ENCODE peak calls at places on chromosomes 11 and 22, in four cellular contexts. F is AG10803, P is astrocyte of the spinal cord, S is GM10248. G is an unnamed sample.

GRCh38 chr11:79050784-79051183 is 390.0 kb downstream of the TENM4 start:
- DNase-seq in P (no peak), S (no peak), F (no peak), G (no peak)

GRCh38 chr11:111307472-111308108 is 9.2 kb downstream of the POU2AF3 start:
- DNase-seq in F (no peak), P (no peak), S (no peak), G (no peak)

GRCh38 chr11:33445761-33446161 is 188.6 kb downstream of the HIPK3 start:
- DNase-seq in F (peak; percentile 85), P (peak; percentile 48), S (no peak), G (no peak)

GRCh38 chr11:9251306-9251705 is 13.8 kb downstream of the DENND5A start:
- DNase-seq in S (no peak), F (no peak), P (no peak), G (no peak)

GRCh38 chr22:38618258-38618657 is 37.9 kb downstream of the FAM227A start:
- DNase-seq in F (no peak), P (no peak), S (no peak), G (no peak)

GRCh38 chr11:124928942-124929663 is 6.7 kb downstream of the HEPACAM start:
- DNase-seq in S (no peak), P (no peak), F (no peak), G (no peak)

GRCh38 chr22:37281646-37282384 is 493 bp upstream of the CYTH4 start:
- DNase-seq in S (no peak), F (no peak), P (no peak), G (no peak)

GRCh38 chr22:50303515-50303847 is 4.0 kb downstream of the PLXNB2 start:
- DNase-seq in S (no peak), P (no peak), F (no peak), G (no peak)

GRCh38 chr11:112580864-112581263 is 320.2 kb upstream of the PLET1 start:
- DNase-seq in F (no peak), P (no peak), S (no peak), G (no peak)

GRCh38 chr22:38016182-38017078 is 32.1 kb upstream of the SOX10 start:
- DNase-seq in S (no peak), P (no peak), F (peak; percentile 43), G (no peak)

GRCh38 chr11:113203332-113203731 is 111.1 kb upstream of the TTC12 start:
- DNase-seq in S (no peak), F (no peak), P (no peak), G (no peak)

GRCh38 chr22:50089231-50090140 is at the start of gene MOV10L1:
- DNase-seq in S (no peak), P (peak; percentile 27), F (peak; percentile 29), G (no peak)

GRCh38 chr22:35601743-35602633 is 15.1 kb downstream of the MB start:
- DNase-seq in F (peak; percentile 78), P (peak; percentile 27), S (no peak), G (no peak)

GRCh38 chr11:36376888-36377758 is 81.0 kb downstream of the PRR5L start:
- DNase-seq in F (peak; percentile 45), P (peak; percentile 66), S (peak; percentile 48), G (peak; percentile 75)

GRCh38 chr22:30253205-30253852 is 6.8 kb upstream of the LIF start:
- DNase-seq in S (no peak), P (peak; percentile 66), F (no peak), G (no peak)

GRCh38 chr22:46632646-46633249 is 12.6 kb downstream of the GRAMD4 start:
- DNase-seq in F (no peak), S (no peak), P (no peak), G (no peak)

GRCh38 chr11:46729110-46730027 is 10.4 kb downstream of the F2 start:
- DNase-seq in P (no peak), S (no peak), F (no peak), G (no peak)

GRCh38 chr11:2771758-2772466 is 72.1 kb upstream of the KCNQ1OT1 start:
- DNase-seq in F (no peak), S (no peak), P (no peak), G (peak; percentile 70)

GRCh38 chr11:64925536-64926449 is 1.3 kb downstream of the PPP2R5B start:
- DNase-seq in F (no peak), P (no peak), S (no peak), G (no peak)

GRCh38 chr22:50271519-50271970 is 1.4 kb upstream of the MAPK11 start:
- DNase-seq in S (peak; percentile 86), P (peak; percentile 64), F (peak; percentile 54), G (no peak)

GRCh38 chr11:64323373-64323772 is 5.5 kb downstream of the PRDX5 start:
- DNase-seq in S (no peak), F (no peak), P (no peak), G (no peak)

GRCh38 chr11:114084414-114084813 is 24.9 kb downstream of the ZBTB16 start:
- DNase-seq in S (no peak), F (no peak), P (no peak), G (no peak)

GRCh38 chr11:130198964-130199363 is 39.4 kb downstream of the ST14 start:
- DNase-seq in S (no peak), P (no peak), F (no peak), G (no peak)

GRCh38 chr11:113178671-113179070 is 135.7 kb upstream of the TTC12 start:
- DNase-seq in F (no peak), S (no peak), P (no peak), G (no peak)

GRCh38 chr22:24200616-24201212 is 19.4 kb downstream of the SUSD2 start:
- DNase-seq in P (peak; percentile 79), F (peak; percentile 80), S (no peak), G (no peak)

GRCh38 chr11:122711831-122712378 is 56.4 kb downstream of the UBASH3B start:
- DNase-seq in P (peak; percentile 75), F (peak; percentile 66), S (no peak), G (no peak)

GRCh38 chr11:61783717-61784505 is 8.5 kb downstream of the TMEM258 start:
- DNase-seq in P (peak; percentile 84), F (peak; percentile 31), S (no peak), G (no peak)

GRCh38 chr11:61785837-61786402 is 6.5 kb downstream of the TMEM258 start:
- DNase-seq in P (no peak), F (no peak), S (no peak), G (no peak)

GRCh38 chr11:61791737-61792309 is 576 bp downstream of the TMEM258 start:
- DNase-seq in F (peak; percentile 85), P (peak; percentile 93), S (no peak), G (no peak)

GRCh38 chr11:61784506-61784805 is 7.9 kb downstream of the TMEM258 start:
- DNase-seq in F (no peak), S (no peak), P (no peak), G (no peak)

DNA sequence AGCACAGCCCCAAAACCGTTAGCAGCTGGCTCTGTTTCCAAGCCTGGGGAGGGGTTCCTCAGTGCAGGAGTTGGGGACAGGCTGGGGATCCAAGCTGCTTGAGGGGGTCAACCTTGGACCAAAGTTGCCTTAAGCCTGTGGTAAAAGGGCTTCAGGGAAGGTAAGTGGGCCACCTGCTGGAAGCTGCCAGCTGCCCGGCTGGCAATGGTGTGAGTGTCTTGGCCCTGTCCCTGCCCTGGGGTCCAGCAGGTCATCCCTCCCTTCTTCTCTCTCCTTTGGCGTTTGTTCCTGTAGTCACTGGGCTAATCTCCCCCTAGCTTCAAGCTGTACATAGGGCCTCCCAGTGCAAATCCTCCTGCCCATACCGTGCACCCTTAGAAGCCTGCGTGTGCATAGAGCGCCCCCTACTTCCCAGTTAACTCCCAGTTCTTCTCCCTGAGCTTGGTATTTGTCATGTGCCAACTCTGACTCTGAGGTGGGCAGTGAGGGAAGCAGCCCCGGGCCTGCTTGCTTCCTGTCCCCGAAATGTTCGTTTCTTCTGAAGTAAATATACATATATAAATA is 4.4 kb downstream of the TMEM258 start:
- DNase-seq in S (no peak), F (peak; percentile 30), P (peak; percentile 65), G (no peak)
- TF ChIP-seq CTCF in S (peak; percentile 29), F (peak; percentile 36), P (peak; percentile 70), G (peak; percentile 66)

DNA sequence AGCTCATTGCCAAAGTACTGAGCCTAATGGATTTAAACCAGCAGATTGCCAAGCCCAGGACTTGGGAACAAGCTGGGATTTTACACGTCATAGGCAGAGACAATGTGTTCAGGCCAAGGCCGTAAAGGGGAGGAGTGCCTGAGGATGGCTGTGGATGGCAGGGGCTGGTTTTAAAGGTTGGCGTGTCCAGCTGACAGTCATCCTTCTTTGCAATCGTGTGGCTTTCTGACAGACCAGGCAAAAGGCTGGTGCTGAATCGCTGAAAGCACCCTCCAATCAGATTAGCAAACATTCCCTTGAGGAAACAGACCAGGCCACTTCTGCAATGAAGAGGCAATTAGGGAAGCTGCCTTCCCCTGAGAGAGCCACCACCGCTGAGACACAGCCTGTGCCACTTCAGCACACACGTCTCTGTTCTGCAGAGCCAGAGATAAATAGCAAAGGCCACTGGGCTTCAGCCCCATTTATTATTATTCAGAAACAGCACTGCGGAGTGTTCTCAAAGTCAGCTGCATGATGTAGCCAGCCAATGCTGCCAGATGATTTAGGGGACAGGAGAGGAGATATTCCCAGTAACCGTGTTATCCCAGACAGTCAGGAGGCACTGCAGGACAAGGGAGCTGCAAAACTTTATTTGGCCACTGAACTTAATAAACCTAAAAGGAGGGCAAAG is 54.2 kb upstream of the CSNK2A3 start:
- DNase-seq in F (no peak), S (no peak), P (no peak), G (no peak)
- TF ChIP-seq CTCF in F (no peak), S (no peak), P (no peak), G (no peak)

GRCh38 chr22:43832393-43833265 is 20.5 kb upstream of the EFCAB6 start:
- DNase-seq in P (no peak), S (no peak), F (no peak), G (no peak)
- TF ChIP-seq CTCF in P (no peak), S (no peak), F (no peak), G (no peak)

DNA sequence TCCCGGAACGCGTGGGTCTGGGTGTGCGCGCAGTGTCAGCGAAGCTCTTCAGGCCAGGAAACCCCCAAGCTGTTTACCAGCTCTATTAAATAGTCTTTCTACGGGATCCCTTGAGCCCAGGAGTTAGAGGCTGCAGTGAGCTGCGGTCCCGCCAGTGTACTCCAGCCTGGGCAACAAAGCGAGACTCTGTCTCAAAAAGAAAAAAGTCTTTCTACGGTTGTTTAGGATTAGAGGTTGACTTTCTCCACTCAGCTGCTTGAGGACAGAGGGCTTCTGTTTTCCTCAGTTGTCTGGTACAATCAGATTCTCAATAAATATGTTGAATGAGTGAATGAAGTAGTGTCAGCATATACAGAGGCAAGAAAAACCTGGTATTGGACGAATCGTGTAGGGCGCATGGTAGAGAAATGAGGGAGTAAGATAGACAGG is 616 bp downstream of the SART1 start:
- DNase-seq in F (no peak), P (no peak), S (no peak), G (no peak)
- TF ChIP-seq CTCF in F (no peak), P (no peak), S (no peak), G (no peak)

DNA sequence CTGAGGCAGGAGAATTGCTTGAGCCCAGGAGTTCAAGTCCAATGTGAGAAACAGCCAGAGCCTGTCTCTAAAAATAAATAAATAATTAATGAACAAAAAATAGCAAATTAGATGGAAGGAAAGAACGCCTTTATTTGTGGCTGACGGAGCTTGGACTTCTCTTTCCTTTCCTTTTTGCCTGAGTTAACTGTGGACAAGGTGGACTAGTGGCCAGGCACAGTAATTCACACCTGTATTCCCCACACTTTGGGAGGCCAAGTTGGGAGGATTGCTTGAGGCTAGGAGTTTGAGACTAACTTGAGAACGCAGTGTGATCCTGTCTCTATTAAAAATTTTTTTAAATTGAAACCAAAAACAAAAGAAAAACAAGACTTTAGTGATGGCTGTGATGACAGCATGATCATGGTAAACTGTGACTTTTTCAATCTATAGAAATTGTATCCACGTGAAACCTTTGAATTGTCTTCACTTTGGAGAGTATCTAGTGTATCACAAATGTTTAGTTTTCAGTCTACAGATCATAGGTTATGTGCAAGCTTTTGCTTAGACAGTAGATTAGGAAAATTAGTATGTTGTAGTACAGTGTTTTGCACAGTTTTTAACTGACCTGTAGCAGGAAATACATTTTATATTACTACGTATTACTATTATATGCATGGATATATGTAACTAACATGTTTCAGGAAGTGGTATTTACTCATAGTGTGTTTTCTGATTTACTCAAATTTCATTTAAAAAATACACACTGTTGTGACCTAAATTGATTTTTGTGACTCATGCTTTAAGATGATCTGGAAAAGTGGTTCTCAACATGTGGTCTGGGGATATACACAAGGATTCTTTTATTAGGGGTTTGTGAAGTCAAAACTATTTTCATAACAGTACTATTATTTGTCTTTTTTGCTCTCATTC is 42.1 kb downstream of the KDM2A start:
- DNase-seq in F (peak; percentile 13), P (peak; percentile 55), S (no peak), G (no peak)
- TF ChIP-seq CTCF in F (no peak), P (no peak), S (no peak), G (no peak)

G was measured in type B pancreatic cell.